ENCODE peak calls at places on chromosomes 7 and 10, in eight cellular contexts. W is AG04450; I is cardiac fibroblast; Y is brain microvascular endothelial cell; V is MM.1S; F is fibroblast of the aortic adventitia; E is fibroblast of lung; A is CD8-positive, alpha-beta T cell. S is an unnamed sample.

GRCh38 chr7:26376208-26376917 is 84.7 kb downstream of the SNX10 start:
- DNase-seq in W (no peak), I (no peak), Y (no peak), V (peak), F (no peak), E (no peak), A (peak), S (no peak)

GRCh38 chr10:32446701-32447406 is 914 bp downstream of the CCDC7 start:
- DNase-seq in W (no peak), I (peak), Y (no peak), V (peak), F (peak), E (peak), A (no peak), S (no peak)

GRCh38 chr7:148944935-148945934 is 61.1 kb upstream of the EZH2 start:
- DNase-seq in W (peak), I (peak), Y (peak), V (no peak), F (peak), E (peak), A (no peak), S (no peak)

GRCh38 chr10:105956550-105956949 is 1208.0 kb downstream of the SORCS1 start:
- DNase-seq in W (no peak), I (no peak), Y (no peak), V (no peak), F (no peak), E (no peak), A (no peak), S (no peak)

GRCh38 chr10:111233439-111233838 is 156.6 kb downstream of the ADRA2A start:
- DNase-seq in W (no peak), I (no peak), Y (peak), V (no peak), F (no peak), E (no peak), A (no peak), S (no peak)

GRCh38 chr10:62594093-62594520 is 210.4 kb upstream of the ADO start:
- DNase-seq in W (no peak), I (peak), Y (peak), V (peak), F (peak), E (peak), A (peak), S (peak)

GRCh38 chr10:8416755-8417154 is 362.3 kb downstream of the GATA3 start:
- DNase-seq in W (no peak), I (no peak), Y (no peak), V (no peak), F (no peak), E (no peak), A (no peak), S (no peak)

GRCh38 chr7:114026486-114027089 is 107.8 kb upstream of the PPP1R3A start:
- DNase-seq in W (peak), I (peak), Y (peak), V (peak), F (peak), E (peak), A (no peak), S (no peak)

GRCh38 chr10:68330852-68331454 is 911 bp upstream of the HNRNPH3 start:
- DNase-seq in W (no peak), I (peak), Y (no peak), V (no peak), F (peak), E (peak), A (peak), S (peak)

GRCh38 chr7:30353932-30354607 is 69.7 kb downstream of the ZNRF2 start:
- DNase-seq in W (no peak), I (no peak), Y (no peak), V (no peak), F (no peak), E (no peak), A (no peak), S (no peak)

GRCh38 chr7:24883632-24884013 is 96.4 kb downstream of the OSBPL3 start:
- DNase-seq in W (no peak), I (no peak), Y (no peak), V (no peak), F (no peak), E (no peak), A (no peak), S (no peak)

GRCh38 chr10:52568309-52568708 is 204.3 kb downstream of the MBL2 start:
- DNase-seq in W (no peak), I (no peak), Y (no peak), V (no peak), F (peak), E (no peak), A (no peak), S (no peak)

GRCh38 chr7:30906014-30906413 is 5.6 kb upstream of the AQP1 start:
- DNase-seq in W (no peak), I (no peak), Y (no peak), V (no peak), F (no peak), E (no peak), A (no peak), S (no peak)

GRCh38 chr10:133388265-133388972 is 5.5 kb upstream of the MTG1 start:
- DNase-seq in W (no peak), I (no peak), Y (no peak), V (peak), F (no peak), E (no peak), A (no peak), S (peak)

GRCh38 chr7:93307131-93307660 is 75.0 kb downstream of the VPS50 start:
- DNase-seq in W (peak), I (peak), Y (peak), V (no peak), F (peak), E (peak), A (no peak), S (no peak)

GRCh38 chr10:78685466-78686163 is 383.2 kb upstream of the ZMIZ1 start:
- DNase-seq in W (no peak), I (peak), Y (peak), V (no peak), F (peak), E (no peak), A (no peak), S (no peak)

GRCh38 chr10:4498763-4499251 is 327.2 kb upstream of the AKR1E2 start:
- DNase-seq in W (peak), I (peak), Y (peak), V (no peak), F (peak), E (peak), A (no peak), S (no peak)

GRCh38 chr10:11163990-11164805 is 146.5 kb downstream of the CELF2 start:
- DNase-seq in W (no peak), I (no peak), Y (no peak), V (peak), F (peak), E (no peak), A (peak), S (no peak)

GRCh38 chr7:65976659-65977196 is 5.3 kb downstream of the GUSB start:
- DNase-seq in W (no peak), I (no peak), Y (no peak), V (no peak), F (no peak), E (no peak), A (no peak), S (peak)

GRCh38 chr10:102231357-102232318 is 5.5 kb downstream of the ELOVL3 start:
- DNase-seq in W (no peak), I (no peak), Y (no peak), V (peak), F (no peak), E (no peak), A (peak), S (no peak)

GRCh38 chr10:12202230-12202629 is 6.2 kb downstream of the CDC123 start:
- DNase-seq in W (no peak), I (no peak), Y (no peak), V (no peak), F (no peak), E (no peak), A (no peak), S (no peak)

GRCh38 chr7:40546616-40547501 is 412.1 kb downstream of the SUGCT start:
- DNase-seq in W (no peak), I (peak), Y (peak), V (no peak), F (no peak), E (no peak), A (no peak), S (no peak)

GRCh38 chr10:72503241-72503640 is 122.6 kb downstream of the MICU1 start:
- DNase-seq in W (peak), I (peak), Y (peak), V (no peak), F (peak), E (peak), A (no peak), S (no peak)

GRCh38 chr10:30751678-30752331 is 122.3 kb upstream of the LYZL2 start:
- DNase-seq in W (peak), I (peak), Y (peak), V (peak), F (peak), E (peak), A (no peak), S (peak)

GRCh38 chr10:132867801-132868644 is 74.3 kb downstream of the CFAP46 start:
- DNase-seq in W (no peak), I (no peak), Y (no peak), V (no peak), F (no peak), E (no peak), A (no peak), S (peak)

DNA sequence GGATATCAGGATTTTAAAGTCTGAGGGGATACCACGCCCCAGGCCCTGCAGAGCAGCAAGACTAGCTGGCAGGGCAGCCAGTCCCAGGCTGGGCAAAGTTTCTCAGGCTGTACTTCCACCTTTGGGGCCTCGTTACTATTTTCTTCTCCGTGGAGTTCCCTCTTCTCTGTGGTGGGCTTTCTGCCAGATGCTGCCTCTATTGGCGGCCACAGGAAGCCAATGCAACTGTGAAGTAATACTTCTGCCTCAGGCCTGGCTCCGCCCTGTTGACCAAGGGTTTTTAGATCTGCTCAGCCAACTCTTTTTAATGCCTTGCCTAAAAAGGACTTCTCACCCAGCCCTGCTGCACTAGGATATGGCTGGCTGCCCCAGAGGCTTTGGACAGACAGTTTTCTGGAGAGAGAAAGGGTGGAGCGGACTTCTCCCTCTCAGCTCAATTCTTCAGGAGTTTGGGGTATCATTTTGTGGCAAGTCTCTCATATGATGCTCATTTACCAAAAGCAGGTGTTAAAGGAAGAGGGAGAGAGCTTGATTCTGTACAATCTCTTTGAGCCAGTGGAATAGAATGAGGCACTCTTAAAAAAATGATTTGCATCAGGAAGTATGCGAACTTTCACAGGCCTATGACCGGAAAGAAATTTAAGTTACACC is 67.4 kb downstream of the HHEX start:
- DNase-seq in W (peak), I (peak), Y (peak), V (peak), F (peak), E (peak), A (no peak), S (peak)
- TF ChIP-seq CTCF in W (peak), I (peak), Y (peak), V (peak), F (peak), E (peak), A (no peak), S (peak)

GRCh38 chr10:76403876-76404275 is 972.5 kb downstream of the LRMDA start:
- DNase-seq in W (no peak), I (peak), Y (no peak), V (no peak), F (peak), E (peak), A (no peak), S (peak)
- TF ChIP-seq CTCF in W (no peak), I (no peak), Y (no peak), V (no peak), F (no peak), E (no peak), A (no peak), S (no peak)

DNA sequence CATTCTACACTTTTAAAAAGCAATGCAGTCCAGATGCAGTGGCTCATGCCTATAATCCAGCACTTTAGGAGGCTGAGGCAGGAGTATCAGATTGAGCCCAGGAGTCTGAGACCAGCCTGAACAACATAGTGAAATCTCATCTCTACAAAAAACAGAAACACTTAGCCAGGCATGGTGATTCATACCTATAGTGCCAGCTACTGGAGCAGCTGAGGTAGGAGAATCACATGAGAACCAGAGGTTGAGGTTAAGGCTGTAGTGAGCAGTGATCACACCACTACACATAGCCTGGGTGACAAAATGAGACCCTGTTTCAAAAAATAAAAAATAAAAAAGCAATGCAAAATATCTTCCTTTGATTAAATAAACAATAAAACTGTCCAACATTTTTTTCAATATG is 205.2 kb downstream of the GRM8 start:
- DNase-seq in W (no peak), I (no peak), Y (no peak), V (no peak), F (no peak), E (no peak), A (no peak), S (no peak)
- TF ChIP-seq CTCF in W (no peak), I (no peak), Y (no peak), V (no peak), F (no peak), E (no peak), A (no peak), S (no peak)

GRCh38 chr10:50358925-50359687 is 107.8 kb upstream of the ASAH2 start:
- DNase-seq in W (no peak), I (no peak), Y (no peak), V (no peak), F (no peak), E (peak), A (no peak), S (no peak)
- TF ChIP-seq CTCF in W (no peak), I (no peak), Y (no peak), V (no peak), F (no peak), E (no peak), A (no peak), S (no peak)

S was measured in tibial artery.